ENCODE peak calls at places on chromosomes 3 and 15, in four cellular contexts. G, E, R and I are unnamed samples.

GRCh38 chr15:48636511-48636910 is 9.0 kb downstream of the FBN1 start:
- DNase-seq in G (no peak), E (no peak), R (no peak), I (no peak)

GRCh38 chr3:197303452-197303851 is 5.0 kb upstream of the DLG1 start:
- DNase-seq in G (no peak), E (no peak), R (no peak), I (no peak)

GRCh38 chr3:129715854-129716253 is 109.4 kb upstream of the PLXND1 start:
- DNase-seq in G (no peak), E (no peak), R (no peak), I (no peak)

GRCh38 chr3:146503459-146504202 is 34.3 kb upstream of the PLSCR2 start:
- DNase-seq in G (peak; percentile 63), E (peak; percentile 81), R (no peak), I (peak; percentile 74)

GRCh38 chr3:64214002-64214696 is 11.1 kb downstream of the PRICKLE2 start:
- DNase-seq in G (no peak), E (peak; percentile 75), R (no peak), I (no peak)

GRCh38 chr15:47801522-47801921 is 84.2 kb downstream of the SEMA6D start:
- DNase-seq in G (no peak), E (no peak), R (no peak), I (no peak)

GRCh38 chr3:109070232-109070631 is 47.7 kb downstream of the MORC1 start:
- DNase-seq in G (no peak), E (no peak), R (no peak), I (no peak)

GRCh38 chr15:64521726-64522164 is 61.4 kb downstream of the ZNF609 start:
- DNase-seq in G (no peak), E (peak; percentile 87), R (peak; percentile 55), I (no peak)

GRCh38 chr3:96833301-96833700 is 18.9 kb downstream of the EPHA6 start:
- DNase-seq in G (no peak), E (no peak), R (no peak), I (no peak)

GRCh38 chr3:100009285-100010086 is 104.8 kb downstream of the FILIP1L start:
- DNase-seq in G (no peak), E (no peak), R (no peak), I (no peak)

GRCh38 chr15:68561146-68561545 is 17.6 kb upstream of the CORO2B start:
- DNase-seq in G (no peak), E (no peak), R (no peak), I (no peak)

GRCh38 chr3:10047876-10048275 is 21.6 kb downstream of the FANCD2 start:
- DNase-seq in G (no peak), E (no peak), R (no peak), I (no peak)

GRCh38 chr3:39208463-39209055 is 16.2 kb upstream of the XIRP1 start:
- DNase-seq in G (no peak), E (peak; percentile 75), R (peak; percentile 76), I (no peak)

GRCh38 chr3:49422379-49423248 is at the start of gene AMT:
- DNase-seq in G (no peak), E (no peak), R (peak; percentile 92), I (no peak)

GRCh38 chr3:126418661-126419131 is 24.0 kb downstream of the CFAP100 start:
- DNase-seq in G (no peak), E (no peak), R (no peak), I (no peak)

GRCh38 chr15:81297147-81297572 is 26.8 kb downstream of the STARD5 start:
- DNase-seq in G (no peak), E (no peak), R (no peak), I (no peak)

GRCh38 chr3:169591159-169591951 is 72.2 kb downstream of the MECOM start:
- DNase-seq in G (no peak), E (no peak), R (no peak), I (no peak)

GRCh38 chr3:46716461-46717441 is 918 bp downstream of the PRSS50 start:
- DNase-seq in G (no peak), E (no peak), R (no peak), I (no peak)

GRCh38 chr3:71987089-71987735 is 202.3 kb upstream of the PROK2 start:
- DNase-seq in G (no peak), E (peak; percentile 77), R (no peak), I (no peak)

GRCh38 chr3:98972720-98973119 is 71.2 kb upstream of the DCBLD2 start:
- DNase-seq in G (no peak), E (no peak), R (no peak), I (no peak)

GRCh38 chr3:81829946-81830345 is 68.5 kb upstream of the GBE1 start:
- DNase-seq in G (no peak), E (peak; percentile 69), R (no peak), I (no peak)

GRCh38 chr3:190941694-190942280 is 79.3 kb upstream of the GMNC start:
- DNase-seq in G (no peak), E (no peak), R (peak; percentile 2), I (no peak)

GRCh38 chr15:61974759-61975158 is 85.5 kb downstream of the VPS13C start:
- DNase-seq in G (no peak), E (peak; percentile 9), R (no peak), I (no peak)

GRCh38 chr15:65818927-65819562 is 27.0 kb upstream of the DENND4A start:
- DNase-seq in G (peak; percentile 83), E (no peak), R (no peak), I (no peak)
- H3K4me3 ChIP-seq in G (no peak overlapping the region), E (no peak overlapping the region), R (no peak overlapping the region), I (no peak overlapping the region)

GRCh38 chr15:28091313-28091712 is 7.8 kb downstream of the OCA2 start:
- DNase-seq in G (no peak), E (no peak), R (no peak), I (no peak)
- TF ChIP-seq CTCF in G (no peak), E (no peak), R (no peak), I (no peak)

DNA sequence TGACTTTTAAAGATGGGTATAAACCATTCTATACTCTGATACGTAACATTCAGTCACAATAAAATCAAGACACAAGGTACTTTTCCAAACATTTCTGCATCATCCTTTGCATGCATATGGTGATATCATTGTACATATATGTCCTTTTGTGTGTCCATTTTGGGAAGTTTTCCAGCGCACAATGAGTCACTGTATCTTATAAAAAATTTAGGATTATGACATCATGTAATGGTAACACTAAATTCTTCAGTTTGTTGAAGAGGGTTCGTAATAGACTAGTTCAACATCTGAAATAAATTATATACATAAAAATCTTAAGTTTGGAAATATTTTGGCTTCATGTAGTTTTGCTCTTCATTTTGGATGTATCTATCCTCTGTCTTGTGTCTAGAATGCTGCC is 480.9 kb downstream of the ROBO1 start:
- DNase-seq in G (no peak), E (peak; percentile 44), R (no peak), I (no peak)
- H3K4me3 ChIP-seq in G (no peak overlapping the region), E (no peak overlapping the region), R (no peak overlapping the region), I (no peak overlapping the region)

GRCh38 chr15:67114846-67115521 is 49.6 kb downstream of the SMAD3 start:
- DNase-seq in G (no peak), E (peak; percentile 59), R (no peak), I (no peak)

GRCh38 chr15:67117356-67117755 is 52.0 kb downstream of the SMAD3 start:
- DNase-seq in G (no peak), E (peak; percentile 83), R (no peak), I (no peak)

GRCh38 chr15:67114046-67114445 is 48.6 kb downstream of the SMAD3 start:
- DNase-seq in G (no peak), E (no peak), R (no peak), I (no peak)

GRCh38 chr15:67116742-67117141 is 51.3 kb downstream of the SMAD3 start:
- DNase-seq in G (no peak), E (peak; percentile 18), R (no peak), I (no peak)

GRCh38 chr15:67115567-67115966 is 50.2 kb downstream of the SMAD3 start:
- DNase-seq in G (no peak), E (no peak), R (no peak), I (no peak)
- TF ChIP-seq CTCF in G (no peak), E (no peak), R (no peak), I (no peak)

GRCh38 chr15:74773731-74774252 is 8.1 kb upstream of the CSK start:
- DNase-seq in G (no peak), E (peak; percentile 44), R (no peak), I (no peak)
- H3K4me3 ChIP-seq in G (no peak overlapping the region), E (no peak overlapping the region), R (no peak overlapping the region), I (no peak overlapping the region)

GRCh38 chr3:124281453-124282316 is 289.8 kb upstream of the ROPN1 start:
- DNase-seq in G (no peak), E (peak; percentile 45), R (peak; percentile 34), I (no peak)
- TF ChIP-seq CTCF in G (peak; percentile 55), E (peak; percentile 59), R (peak; percentile 69), I (peak; percentile 58)